ENCODE peak calls at places on chromosomes 4 and X, in five cellular contexts. N, V, X, U and M are unnamed samples.

GRCh38 chr4:107989537-107990386 is at the start of gene HADH:
- DNase-seq in N (peak), V (peak), X (peak), U (peak), M (peak)

GRCh38 chr4:146224331-146224966 is 10.1 kb downstream of the REELD1 start:
- DNase-seq in N (peak), V (peak), X (no peak), U (no peak), M (no peak)

GRCh38 chr4:2060578-2061207 is 1.6 kb downstream of the NAT8L start:
- DNase-seq in N (no peak), V (no peak), X (no peak), U (no peak), M (no peak)

GRCh38 chrX:15915959-15916703 is 61.5 kb upstream of the AP1S2 start:
- DNase-seq in N (no peak), V (no peak), X (no peak), U (no peak), M (no peak)

GRCh38 chrX:106948641-106949040 is 28.4 kb downstream of the CLDN2 start:
- DNase-seq in N (peak), V (no peak), X (no peak), U (no peak), M (peak)

GRCh38 chr4:150816491-150816890 is 198.6 kb downstream of the LRBA start:
- DNase-seq in N (no peak), V (no peak), X (no peak), U (no peak), M (no peak)

GRCh38 chrX:110403839-110404238 is 45.2 kb downstream of the RTL9 start:
- DNase-seq in N (no peak), V (no peak), X (no peak), U (no peak), M (no peak)

GRCh38 chr4:137558951-137559350 is 26.7 kb upstream of the PCDH18 start:
- DNase-seq in N (peak), V (no peak), X (no peak), U (no peak), M (no peak)

GRCh38 chr4:179596621-179597020 is 2154.4 kb upstream of the AGA start:
- DNase-seq in N (no peak), V (no peak), X (no peak), U (no peak), M (no peak)

GRCh38 chrX:108268434-108269080 is 169.7 kb downstream of the COL4A6 start:
- DNase-seq in N (peak), V (no peak), X (no peak), U (no peak), M (peak)

GRCh38 chr4:7430965-7431695 is 3.6 kb downstream of the PSAPL1 start:
- DNase-seq in N (no peak), V (no peak), X (no peak), U (peak), M (no peak)

GRCh38 chr4:110595583-110595982 is 27.3 kb downstream of the PITX2 start:
- DNase-seq in N (no peak), V (no peak), X (no peak), U (no peak), M (no peak)

GRCh38 chrX:13144927-13145659 is 100.7 kb upstream of the FAM9C start:
- DNase-seq in N (no peak), V (no peak), X (no peak), U (no peak), M (no peak)

GRCh38 chr4:10963958-10964705 is 279.6 kb upstream of the CLNK start:
- DNase-seq in N (no peak), V (no peak), X (no peak), U (no peak), M (no peak)

GRCh38 chrX:3791449-3791848 is 78.0 kb upstream of the PRKX start:
- DNase-seq in N (no peak), V (no peak), X (no peak), U (no peak), M (no peak)

GRCh38 chr4:10715696-10716095 is 31.1 kb upstream of the CLNK start:
- DNase-seq in N (peak), V (no peak), X (no peak), U (no peak), M (no peak)

GRCh38 chr4:27764526-27764837 is 903.8 kb downstream of the STIM2 start:
- DNase-seq in N (no peak), V (no peak), X (no peak), U (no peak), M (no peak)

GRCh38 chr4:112060212-112060611 is 85.0 kb upstream of the FAM241A start:
- DNase-seq in N (peak), V (no peak), X (no peak), U (no peak), M (no peak)

GRCh38 chr4:68905598-68906237 is 45.9 kb downstream of the UGT2A3 start:
- DNase-seq in N (peak), V (no peak), X (peak), U (no peak), M (no peak)

GRCh38 chr4:38306482-38307071 is 346.4 kb downstream of the PTTG2 start:
- DNase-seq in N (no peak), V (no peak), X (no peak), U (no peak), M (no peak)

GRCh38 chr4:57462843-57463242 is 352.7 kb upstream of the IGFBP7 start:
- DNase-seq in N (no peak), V (no peak), X (no peak), U (no peak), M (no peak)

GRCh38 chr4:107035711-107036601 is at the start of gene DKK2:
- DNase-seq in N (no peak), V (no peak), X (peak), U (peak), M (no peak)

GRCh38 chrX:102546818-102547493 is 30.4 kb upstream of the TMSB15A start:
- DNase-seq in N (no peak), V (peak), X (no peak), U (no peak), M (no peak)

GRCh38 chrX:38249965-38250364 is 29.3 kb upstream of the SRPX start:
- DNase-seq in N (no peak), V (no peak), X (no peak), U (no peak), M (no peak)

GRCh38 chr4:125728568-125728967 is 413.8 kb downstream of the FAT4 start:
- DNase-seq in N (peak), V (no peak), X (no peak), U (no peak), M (peak)

GRCh38 chrX:81120936-81121351 is 80.8 kb downstream of the HMGN5 start:
- DNase-seq in N (peak), V (peak), X (peak), U (no peak), M (peak)

GRCh38 chrX:71298119-71298518 is 3.4 kb upstream of the ITGB1BP2 start:
- DNase-seq in N (no peak), V (peak), X (no peak), U (no peak), M (no peak)

GRCh38 chr4:159278399-159278798 is 175.5 kb downstream of the RAPGEF2 start:
- DNase-seq in N (no peak), V (no peak), X (no peak), U (no peak), M (no peak)

GRCh38 chr4:159279084-159279483 is 176.2 kb downstream of the RAPGEF2 start:
- DNase-seq in N (no peak), V (no peak), X (no peak), U (no peak), M (no peak)

GRCh38 chr4:159281781-159282180 is 178.9 kb downstream of the RAPGEF2 start:
- DNase-seq in N (peak), V (no peak), X (no peak), U (no peak), M (no peak)

GRCh38 chr4:159282944-159283343 is 180.1 kb downstream of the RAPGEF2 start:
- DNase-seq in N (no peak), V (no peak), X (no peak), U (no peak), M (no peak)

DNA sequence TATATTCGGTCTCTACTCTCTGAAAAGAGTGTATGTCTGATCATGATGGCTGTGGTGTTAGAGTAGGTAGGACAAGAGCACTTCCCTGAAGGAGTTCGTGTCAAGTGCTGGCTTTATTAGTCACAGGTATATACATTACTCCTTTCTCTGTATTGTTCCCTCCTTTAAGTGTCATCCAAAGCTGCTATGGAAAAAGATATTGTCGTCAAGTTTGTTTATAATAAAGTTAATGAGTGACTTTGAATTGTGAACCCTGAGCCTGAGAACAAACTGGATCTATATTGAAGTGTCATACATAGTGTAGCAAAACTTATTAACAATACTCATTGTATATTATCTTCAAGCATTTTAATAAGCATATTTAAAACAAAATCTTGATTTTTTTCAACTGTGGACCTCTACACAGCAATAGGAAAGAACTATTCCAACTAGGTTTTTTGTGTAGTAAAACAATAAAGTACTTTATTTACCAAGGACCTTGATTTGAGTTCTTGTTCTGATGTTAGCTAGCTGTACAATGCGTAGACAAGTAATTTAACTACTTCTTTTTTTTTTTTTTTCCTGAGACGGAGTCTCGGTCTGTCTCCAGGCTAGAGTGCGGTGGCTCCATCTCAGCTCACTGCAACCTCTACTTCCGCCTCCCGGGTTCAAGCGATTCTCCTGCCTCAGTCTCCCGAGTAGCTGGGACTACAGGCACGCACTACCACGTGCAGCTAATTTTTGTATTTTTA is 177.7 kb downstream of the RAPGEF2 start:
- DNase-seq in N (no peak), V (no peak), X (no peak), U (no peak), M (no peak)
- H3K27ac ChIP-seq in N (no peak), V (no peak), X (no peak), U (no peak), M (no peak)

GRCh38 chrX:9147631-9148189 is 113.8 kb upstream of the FAM9B start:
- DNase-seq in N (no peak), V (no peak), X (no peak), U (no peak), M (no peak)
- H3K27ac ChIP-seq in N (peak), V (no peak), X (no peak), U (peak), M (no peak)

DNA sequence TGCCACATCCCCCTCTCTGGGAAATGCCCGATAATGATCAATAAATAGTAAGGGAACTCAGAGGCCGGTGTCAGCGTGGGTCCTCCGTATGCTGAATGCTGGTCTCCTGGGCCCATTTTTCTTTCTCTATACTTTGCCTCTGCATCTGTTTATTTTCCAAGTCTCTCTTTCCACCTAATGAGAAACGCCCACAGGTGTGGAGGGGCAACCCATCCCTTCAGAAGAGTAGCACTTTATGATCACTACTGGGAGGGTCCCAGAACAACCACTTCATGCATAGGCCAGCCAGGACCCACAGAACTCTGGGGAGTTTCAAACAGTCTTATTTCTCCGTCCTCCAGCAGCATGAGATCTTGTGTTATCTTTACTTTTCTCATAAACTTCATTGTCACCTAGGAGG is 100.1 kb downstream of the CEP44 start:
- DNase-seq in N (no peak), V (no peak), X (no peak), U (no peak), M (no peak)
- H3K27ac ChIP-seq in N (no peak), V (no peak), X (no peak), U (no peak), M (no peak)

GRCh38 chr4:183670251-183670650 is 11.2 kb downstream of the TRAPPC11 start:
- DNase-seq in N (no peak), V (no peak), X (no peak), U (no peak), M (no peak)

DNA sequence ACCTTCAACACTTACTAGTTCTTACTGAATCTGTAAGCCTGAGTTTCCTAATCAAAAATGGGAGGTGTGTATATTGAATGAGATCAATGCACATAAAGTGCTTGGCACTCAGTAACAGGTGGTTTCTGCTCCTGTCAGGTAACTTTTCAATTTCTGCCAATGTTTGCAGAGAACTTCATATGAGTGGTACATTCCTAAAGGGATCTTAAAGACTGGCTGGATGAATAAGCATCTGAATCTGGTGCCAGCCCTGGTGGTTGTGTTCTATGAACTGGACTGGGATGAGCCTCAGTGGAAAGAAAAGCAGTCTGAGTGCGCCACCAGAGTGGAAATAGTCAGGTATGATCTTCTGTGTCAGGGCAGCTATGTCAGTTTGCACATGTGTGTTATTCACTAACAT is 7.0 kb downstream of the TRAPPC11 start:
- DNase-seq in N (no peak), V (no peak), X (no peak), U (no peak), M (no peak)
- H3K27ac ChIP-seq in N (no peak), V (no peak), X (no peak), U (no peak), M (no peak)

GRCh38 chr4:184437988-184438774 is 36.2 kb downstream of the IRF2 start:
- DNase-seq in N (no peak), V (no peak), X (no peak), U (no peak), M (no peak)

GRCh38 chr4:184440593-184441358 is 33.6 kb downstream of the IRF2 start:
- DNase-seq in N (no peak), V (no peak), X (no peak), U (no peak), M (no peak)

GRCh38 chr4:184439856-184440592 is 34.3 kb downstream of the IRF2 start:
- DNase-seq in N (no peak), V (no peak), X (peak), U (no peak), M (no peak)

GRCh38 chr4:184437565-184437964 is 36.8 kb downstream of the IRF2 start:
- DNase-seq in N (no peak), V (no peak), X (no peak), U (no peak), M (no peak)

DNA sequence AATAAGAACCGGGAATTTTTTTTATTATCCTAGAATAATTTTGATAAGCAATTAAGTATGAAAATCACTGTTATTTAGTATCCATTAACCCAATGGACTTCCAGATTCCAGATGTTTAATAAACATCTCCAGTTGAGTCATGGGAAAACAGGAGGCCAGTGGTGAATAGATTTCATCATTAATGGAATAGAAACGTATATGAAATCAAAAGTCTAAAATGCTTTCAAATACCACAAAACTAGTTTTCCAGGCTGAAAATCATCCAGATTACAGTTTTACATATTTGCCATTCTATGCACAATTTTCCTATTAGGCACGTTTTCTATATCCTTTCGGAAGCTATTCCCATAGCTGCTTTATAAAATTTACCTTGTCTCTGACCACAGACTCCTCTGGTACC is 35.0 kb downstream of the IRF2 start:
- DNase-seq in N (no peak), V (no peak), X (no peak), U (no peak), M (no peak)
- H3K27ac ChIP-seq in N (no peak), V (no peak), X (no peak), U (no peak), M (no peak)

GRCh38 chr4:52990706-52991105 is 128.6 kb downstream of the RASL11B start:
- DNase-seq in N (no peak), V (no peak), X (no peak), U (no peak), M (no peak)
- H3K27ac ChIP-seq in N (no peak), V (no peak), X (no peak), U (no peak), M (no peak)

GRCh38 chrX:9416562-9417319 is 48.1 kb upstream of the TBL1X start:
- DNase-seq in N (peak), V (no peak), X (no peak), U (no peak), M (no peak)

DNA sequence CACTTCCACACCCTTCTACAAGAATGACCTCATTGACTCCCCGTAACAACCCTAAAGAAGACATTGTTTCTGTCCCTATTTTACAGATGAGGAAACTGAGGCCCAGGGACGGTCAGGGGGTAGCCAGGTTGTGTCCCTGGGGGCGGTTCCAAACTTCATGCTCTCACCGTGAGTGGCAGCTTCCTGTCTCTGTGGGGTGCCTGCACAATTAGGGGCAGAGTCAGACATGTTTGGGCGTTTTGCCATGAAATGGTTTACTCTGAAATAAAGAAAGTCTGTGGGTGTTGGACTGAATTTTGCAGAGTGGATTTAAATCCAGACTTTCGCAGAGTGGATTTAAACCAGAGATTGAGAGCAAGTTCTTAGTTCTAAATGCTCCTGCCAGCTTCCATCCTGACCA is 44.3 kb upstream of the TBL1X start:
- DNase-seq in N (no peak), V (no peak), X (no peak), U (no peak), M (no peak)
- H3K27ac ChIP-seq in N (no peak), V (no peak), X (no peak), U (no peak), M (no peak)

DNA sequence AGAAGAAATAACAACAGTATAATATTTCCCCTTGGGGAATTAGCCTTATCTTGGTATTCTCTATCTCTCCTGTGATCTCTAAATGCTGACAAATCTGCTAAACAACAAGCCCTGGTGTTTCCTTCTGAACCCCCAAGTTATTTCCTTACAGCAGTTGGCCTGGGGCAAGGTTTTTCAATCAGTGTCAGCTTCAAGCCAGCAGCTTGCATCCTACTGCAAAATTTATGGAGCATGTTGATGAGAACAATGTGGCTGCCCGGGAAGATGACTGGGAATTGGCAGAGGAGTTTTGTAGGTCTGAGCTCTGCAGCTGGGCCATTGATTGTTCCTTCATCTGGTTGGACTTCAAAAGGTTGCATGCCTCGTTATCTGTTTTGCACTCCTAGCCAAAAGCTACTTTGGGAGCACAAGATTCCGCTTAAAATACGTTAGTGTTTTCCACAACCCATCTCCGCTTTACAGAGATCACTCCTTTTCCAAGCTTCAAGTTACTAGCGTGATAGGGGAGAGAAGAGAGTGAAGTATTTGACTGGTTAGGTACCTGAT is 1030.3 kb upstream of the LCORL start:
- DNase-seq in N (no peak), V (no peak), X (no peak), U (no peak), M (no peak)
- H3K27ac ChIP-seq in N (no peak), V (no peak), X (no peak), U (no peak), M (no peak)

GRCh38 chr4:95550566-95550965 is 1.8 kb upstream of the UNC5C start:
- DNase-seq in N (no peak), V (no peak), X (no peak), U (no peak), M (no peak)
- H3K27ac ChIP-seq in N (no peak), V (peak), X (peak), U (no peak), M (no peak)